ENCODE peak calls at places on chromosomes 2 and 18, in seven cellular contexts. U is IMR-90; J is CD8-positive, alpha-beta memory T cell; M is small intestine; Q is brain microvascular endothelial cell; W is stomach; G is tibial artery. B is an unnamed sample. For H3K27me3, the result is how much of the 10 kb centered on the place peaks cover.

GRCh38 chr2:236749346-236749745 is 179.7 kb downstream of the ACKR3 start:
- DNase-seq in U (peak), J (no peak), M (no peak), Q (peak), W (no peak), G (peak), B (no peak)

GRCh38 chr2:177881921-177882320 is 190.7 kb downstream of the PDE11A start:
- DNase-seq in U (no peak), J (no peak), M (no peak), Q (no peak), W (no peak), G (no peak), B (no peak)

GRCh38 chr2:86038291-86039081 is 67.2 kb downstream of the POLR1A start:
- DNase-seq in U (no peak), J (peak), M (peak), Q (no peak), W (peak), G (peak), B (no peak)

GRCh38 chr2:85323351-85323987 is 4.3 kb downstream of the TGOLN2 start:
- DNase-seq in U (no peak), J (no peak), M (no peak), Q (no peak), W (no peak), G (peak), B (no peak)

GRCh38 chr18:12857215-12857924 is 26.7 kb downstream of the PTPN2 start:
- DNase-seq in U (no peak), J (no peak), M (no peak), Q (no peak), W (no peak), G (no peak), B (no peak)

GRCh38 chr2:205743982-205744644 is 61.8 kb downstream of the NRP2 start:
- DNase-seq in U (no peak), J (no peak), M (peak), Q (no peak), W (no peak), G (no peak), B (no peak)

GRCh38 chr2:150610670-150611279 is 123.3 kb upstream of the RND3 start:
- DNase-seq in U (peak), J (no peak), M (peak), Q (peak), W (peak), G (no peak), B (no peak)

GRCh38 chr2:222033541-222033940 is 265.3 kb downstream of the PAX3 start:
- DNase-seq in U (no peak), J (no peak), M (no peak), Q (peak), W (no peak), G (no peak), B (no peak)

GRCh38 chr2:25280066-25280687 is 61.5 kb downstream of the DNMT3A start:
- DNase-seq in U (no peak), J (no peak), M (no peak), Q (no peak), W (no peak), G (no peak), B (no peak)

GRCh38 chr2:62596061-62596658 is 90.2 kb upstream of the TMEM17 start:
- DNase-seq in U (peak), J (no peak), M (no peak), Q (no peak), W (no peak), G (no peak), B (no peak)

GRCh38 chr2:213995400-213996105 is 415.3 kb upstream of the VWC2L start:
- DNase-seq in U (peak), J (no peak), M (no peak), Q (peak), W (no peak), G (no peak), B (no peak)

GRCh38 chr18:29087616-29088246 is 910.8 kb upstream of the CDH2 start:
- DNase-seq in U (no peak), J (no peak), M (no peak), Q (no peak), W (no peak), G (no peak), B (no peak)

GRCh38 chr2:151040036-151040435 is 221.6 kb downstream of the RBM43 start:
- DNase-seq in U (peak), J (no peak), M (no peak), Q (no peak), W (no peak), G (no peak), B (no peak)

GRCh38 chr18:10514082-10514481 is 11.7 kb upstream of the NAPG start:
- DNase-seq in U (no peak), J (no peak), M (no peak), Q (no peak), W (no peak), G (no peak), B (no peak)

GRCh38 chr18:30684825-30685481 is 357.6 kb downstream of the DSC3 start:
- DNase-seq in U (no peak), J (no peak), M (no peak), Q (no peak), W (no peak), G (no peak), B (no peak)

GRCh38 chr2:205775091-205775876 is 93.0 kb downstream of the NRP2 start:
- DNase-seq in U (peak), J (no peak), M (no peak), Q (no peak), W (no peak), G (no peak), B (no peak)

GRCh38 chr2:226118471-226119429 is 680.9 kb downstream of the IRS1 start:
- DNase-seq in U (peak), J (no peak), M (no peak), Q (peak), W (no peak), G (no peak), B (no peak)

GRCh38 chr2:36356990-36357505 is 1.5 kb downstream of the CRIM1 start:
- DNase-seq in U (peak), J (no peak), M (peak), Q (no peak), W (no peak), G (no peak), B (no peak)

GRCh38 chr2:70887550-70888229 is 48.0 kb upstream of the ATP6V1B1 start:
- DNase-seq in U (no peak), J (peak), M (peak), Q (no peak), W (peak), G (no peak), B (peak)

GRCh38 chr2:85547859-85548607 is 9.1 kb downstream of the MAT2A start:
- DNase-seq in U (peak), J (no peak), M (no peak), Q (no peak), W (no peak), G (no peak), B (no peak)

GRCh38 chr2:6826081-6826913 is 39.4 kb downstream of the CMPK2 start:
- DNase-seq in U (peak), J (peak), M (peak), Q (peak), W (peak), G (no peak), B (no peak)

GRCh38 chr18:32669549-32670165 is 103.2 kb downstream of the KLHL14 start:
- DNase-seq in U (no peak), J (no peak), M (no peak), Q (no peak), W (no peak), G (no peak), B (no peak)

GRCh38 chr18:785242-785641 is 26.8 kb downstream of the YES1 start:
- DNase-seq in U (no peak), J (no peak), M (no peak), Q (no peak), W (no peak), G (no peak), B (no peak)

GRCh38 chr18:61822879-61823278 is 69.9 kb downstream of the RNF152 start:
- DNase-seq in U (no peak), J (no peak), M (no peak), Q (no peak), W (no peak), G (no peak), B (no peak)

GRCh38 chr2:173395567-173396351 is 41.1 kb downstream of the CDCA7 start:
- DNase-seq in U (no peak), J (no peak), M (no peak), Q (no peak), W (no peak), G (no peak), B (no peak)
- H3K27me3 ChIP-seq in U (under half), J (under half), M (under half), Q (under half), W (half or more), G (under half), B (under half)

GRCh38 chr18:50793641-50794565 is 25.9 kb downstream of the MRO start:
- DNase-seq in U (no peak), J (no peak), M (peak), Q (no peak), W (no peak), G (no peak), B (no peak)

GRCh38 chr18:50796495-50796894 is 23.3 kb downstream of the MRO start:
- DNase-seq in U (no peak), J (no peak), M (peak), Q (no peak), W (no peak), G (no peak), B (no peak)

GRCh38 chr18:50792885-50793284 is 26.9 kb downstream of the MRO start:
- DNase-seq in U (no peak), J (no peak), M (no peak), Q (no peak), W (no peak), G (no peak), B (no peak)

GRCh38 chr18:50802133-50802532 is 17.7 kb downstream of the MRO start:
- DNase-seq in U (no peak), J (no peak), M (no peak), Q (no peak), W (no peak), G (no peak), B (no peak)

DNA sequence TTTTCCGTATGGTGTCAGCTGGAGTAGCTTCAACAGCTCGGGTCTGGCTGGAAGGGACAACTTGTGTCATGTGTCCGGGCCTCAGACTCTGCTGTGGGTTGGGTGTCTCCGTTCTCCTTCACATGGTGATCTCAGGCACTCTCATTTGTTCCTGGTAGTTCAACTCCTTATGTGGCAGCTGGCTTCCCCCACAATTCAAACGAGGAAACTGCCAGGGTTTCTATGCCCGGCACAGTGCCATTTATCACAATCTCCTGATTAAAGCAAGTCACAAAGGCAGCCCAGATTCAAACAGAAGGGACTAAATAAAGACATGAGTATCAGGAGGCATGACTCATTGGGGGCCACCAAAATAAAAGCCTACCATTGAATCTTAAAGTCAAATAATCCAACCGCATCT is 22.7 kb downstream of the MRO start:
- DNase-seq in U (no peak), J (no peak), M (peak), Q (no peak), W (peak), G (no peak), B (no peak)
- H3K27me3 ChIP-seq in U (under half), J (under half), M (under half), Q (under half), W (under half), G (under half), B (under half)

DNA sequence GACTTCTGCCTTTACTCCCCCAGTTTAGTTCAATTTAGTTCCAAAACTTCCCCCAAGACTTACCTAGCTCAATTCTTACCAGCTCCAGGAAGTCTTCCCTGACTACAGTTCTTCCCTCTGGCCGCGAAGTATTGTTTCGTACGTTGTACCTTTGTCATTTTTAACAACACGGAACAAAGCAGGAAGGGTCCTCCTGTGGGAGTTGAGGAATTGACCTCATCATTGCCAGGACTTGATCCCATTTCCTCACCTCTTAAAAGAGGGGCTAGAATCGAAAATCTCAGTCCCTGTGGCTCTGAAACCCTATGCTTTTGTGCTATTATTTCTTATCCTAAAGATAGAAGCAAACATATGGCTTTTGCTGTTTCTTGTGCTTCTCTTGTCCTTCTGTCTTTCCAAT is 187.1 kb downstream of the MYO3B start:
- DNase-seq in U (no peak), J (no peak), M (no peak), Q (no peak), W (no peak), G (no peak), B (no peak)
- H3K27me3 ChIP-seq in U (under half), J (under half), M (under half), Q (under half), W (half or more), G (under half), B (under half)

GRCh38 chr2:104856973-104857261 is 3.0 kb downstream of the POU3F3 start:
- DNase-seq in U (no peak), J (no peak), M (no peak), Q (no peak), W (no peak), G (no peak), B (no peak)
- H3K27me3 ChIP-seq in U (half or more), J (half or more), M (under half), Q (half or more), W (half or more), G (half or more), B (under half)

GRCh38 chr2:44188696-44189095 is 20.0 kb downstream of the PPM1B start:
- DNase-seq in U (no peak), J (no peak), M (no peak), Q (no peak), W (no peak), G (no peak), B (no peak)
- H3K27me3 ChIP-seq in U (under half), J (under half), M (under half), Q (under half), W (under half), G (under half), B (under half)

GRCh38 chr2:218292700-218293014 is 354 bp upstream of the TMBIM1 start:
- DNase-seq in U (no peak), J (no peak), M (no peak), Q (no peak), W (no peak), G (no peak), B (no peak)
- H3K27me3 ChIP-seq in U (under half), J (under half), M (under half), Q (under half), W (under half), G (under half), B (under half)

GRCh38 chr18:68270009-68270408 is 444.9 kb downstream of the TMX3 start:
- DNase-seq in U (no peak), J (no peak), M (no peak), Q (no peak), W (no peak), G (no peak), B (no peak)
- H3K27me3 ChIP-seq in U (under half), J (under half), M (under half), Q (under half), W (under half), G (under half), B (under half)